ENCODE peak calls at places on chromosomes 1 and 21, in eight cellular contexts. One of them, this sample, is unnamed.

GRCh38 chr1:218571515-218571914 is 226.4 kb downstream of the TGFB2 start:
- DNase-seq in neural progenitor cell: no peak
- DNase-seq in brain microvascular endothelial cell: no peak
- DNase-seq in CD8-positive, alpha-beta memory T cell: no peak
- DNase-seq in body of pancreas: no peak
- DNase-seq in HAP-1: no peak
- DNase-seq in uterus: no peak
- DNase-seq in psoas muscle: no peak
- DNase-seq in this sample: no peak

GRCh38 chr1:109803901-109804331 is 40.2 kb upstream of the EPS8L3 start:
- DNase-seq in neural progenitor cell: no peak
- DNase-seq in brain microvascular endothelial cell: no peak
- DNase-seq in CD8-positive, alpha-beta memory T cell: no peak
- DNase-seq in body of pancreas: no peak
- DNase-seq in HAP-1: no peak
- DNase-seq in uterus: no peak
- DNase-seq in psoas muscle: no peak
- DNase-seq in this sample: peak; percentile 99

GRCh38 chr1:232844791-232845190 is 39.6 kb downstream of the MAP10 start:
- DNase-seq in neural progenitor cell: no peak
- DNase-seq in brain microvascular endothelial cell: peak; percentile 6
- DNase-seq in CD8-positive, alpha-beta memory T cell: no peak
- DNase-seq in body of pancreas: no peak
- DNase-seq in HAP-1: no peak
- DNase-seq in uterus: no peak
- DNase-seq in psoas muscle: no peak
- DNase-seq in this sample: peak; percentile 26

GRCh38 chr1:209823143-209824041 is 4.4 kb upstream of the UTP25 start:
- DNase-seq in neural progenitor cell: peak; percentile 52
- DNase-seq in brain microvascular endothelial cell: peak; percentile 63
- DNase-seq in CD8-positive, alpha-beta memory T cell: peak; percentile 35
- DNase-seq in body of pancreas: no peak
- DNase-seq in HAP-1: peak; percentile 38
- DNase-seq in uterus: no peak
- DNase-seq in psoas muscle: no peak
- DNase-seq in this sample: no peak

GRCh38 chr1:8866792-8867415 is 11.6 kb downstream of the ENO1 start:
- DNase-seq in neural progenitor cell: no peak
- DNase-seq in brain microvascular endothelial cell: no peak
- DNase-seq in CD8-positive, alpha-beta memory T cell: no peak
- DNase-seq in body of pancreas: no peak
- DNase-seq in HAP-1: no peak
- DNase-seq in uterus: no peak
- DNase-seq in psoas muscle: no peak
- DNase-seq in this sample: no peak

GRCh38 chr21:44094832-44095231 is 12.4 kb upstream of the PWP2 start:
- DNase-seq in neural progenitor cell: no peak
- DNase-seq in brain microvascular endothelial cell: no peak
- DNase-seq in CD8-positive, alpha-beta memory T cell: no peak
- DNase-seq in body of pancreas: no peak
- DNase-seq in HAP-1: no peak
- DNase-seq in uterus: no peak
- DNase-seq in psoas muscle: no peak
- DNase-seq in this sample: no peak

GRCh38 chr1:206979379-206980043 is 9.3 kb upstream of the FCAMR start:
- DNase-seq in neural progenitor cell: peak; percentile 56
- DNase-seq in brain microvascular endothelial cell: peak; percentile 5
- DNase-seq in CD8-positive, alpha-beta memory T cell: no peak
- DNase-seq in body of pancreas: peak; percentile 13
- DNase-seq in HAP-1: peak; percentile 36
- DNase-seq in uterus: no peak
- DNase-seq in psoas muscle: no peak
- DNase-seq in this sample: no peak

GRCh38 chr1:162040657-162041056 is 17.0 kb upstream of the OLFML2B start:
- DNase-seq in neural progenitor cell: peak; percentile 53
- DNase-seq in brain microvascular endothelial cell: no peak
- DNase-seq in CD8-positive, alpha-beta memory T cell: no peak
- DNase-seq in body of pancreas: no peak
- DNase-seq in HAP-1: no peak
- DNase-seq in uterus: no peak
- DNase-seq in psoas muscle: no peak
- DNase-seq in this sample: no peak

GRCh38 chr1:103496014-103496635 is 29.4 kb upstream of the RNPC3 start:
- DNase-seq in neural progenitor cell: no peak
- DNase-seq in brain microvascular endothelial cell: no peak
- DNase-seq in CD8-positive, alpha-beta memory T cell: no peak
- DNase-seq in body of pancreas: no peak
- DNase-seq in HAP-1: no peak
- DNase-seq in uterus: no peak
- DNase-seq in psoas muscle: no peak
- DNase-seq in this sample: no peak

GRCh38 chr1:162631546-162632233 is 574 bp upstream of the DDR2 start:
- DNase-seq in neural progenitor cell: no peak
- DNase-seq in brain microvascular endothelial cell: peak; percentile 75
- DNase-seq in CD8-positive, alpha-beta memory T cell: no peak
- DNase-seq in body of pancreas: no peak
- DNase-seq in HAP-1: no peak
- DNase-seq in uterus: peak; percentile 51
- DNase-seq in psoas muscle: peak; percentile 28
- DNase-seq in this sample: peak; percentile 64

GRCh38 chr1:100927276-100927675 is 31.4 kb downstream of the SLC30A7 start:
- DNase-seq in neural progenitor cell: no peak
- DNase-seq in brain microvascular endothelial cell: no peak
- DNase-seq in CD8-positive, alpha-beta memory T cell: peak; percentile 76
- DNase-seq in body of pancreas: no peak
- DNase-seq in HAP-1: no peak
- DNase-seq in uterus: no peak
- DNase-seq in psoas muscle: no peak
- DNase-seq in this sample: no peak

GRCh38 chr1:206828765-206829164 is 36.7 kb upstream of the IL20 start:
- DNase-seq in neural progenitor cell: no peak
- DNase-seq in brain microvascular endothelial cell: no peak
- DNase-seq in CD8-positive, alpha-beta memory T cell: no peak
- DNase-seq in body of pancreas: no peak
- DNase-seq in HAP-1: no peak
- DNase-seq in uterus: no peak
- DNase-seq in psoas muscle: no peak
- DNase-seq in this sample: no peak

GRCh38 chr1:37478890-37479254 is 4.5 kb downstream of the ZC3H12A start:
- DNase-seq in neural progenitor cell: no peak
- DNase-seq in brain microvascular endothelial cell: no peak
- DNase-seq in CD8-positive, alpha-beta memory T cell: peak; percentile 68
- DNase-seq in body of pancreas: no peak
- DNase-seq in HAP-1: no peak
- DNase-seq in uterus: no peak
- DNase-seq in psoas muscle: peak; percentile 12
- DNase-seq in this sample: no peak

GRCh38 chr1:37481289-37482003 is 7.1 kb downstream of the ZC3H12A start:
- DNase-seq in neural progenitor cell: no peak
- DNase-seq in brain microvascular endothelial cell: no peak
- DNase-seq in CD8-positive, alpha-beta memory T cell: peak; percentile 18
- DNase-seq in body of pancreas: no peak
- DNase-seq in HAP-1: no peak
- DNase-seq in uterus: no peak
- DNase-seq in psoas muscle: peak; percentile 17
- DNase-seq in this sample: no peak

GRCh38 chr1:37479255-37480124 is 5.1 kb downstream of the ZC3H12A start:
- DNase-seq in neural progenitor cell: no peak
- DNase-seq in brain microvascular endothelial cell: peak; percentile 88
- DNase-seq in CD8-positive, alpha-beta memory T cell: peak; percentile 84
- DNase-seq in body of pancreas: peak; percentile 92
- DNase-seq in HAP-1: no peak
- DNase-seq in uterus: peak; percentile 87
- DNase-seq in psoas muscle: peak; percentile 92
- DNase-seq in this sample: peak; percentile 90

GRCh38 chr1:37480581-37481288 is 6.4 kb downstream of the ZC3H12A start:
- DNase-seq in neural progenitor cell: no peak
- DNase-seq in brain microvascular endothelial cell: no peak
- DNase-seq in CD8-positive, alpha-beta memory T cell: no peak
- DNase-seq in body of pancreas: no peak
- DNase-seq in HAP-1: no peak
- DNase-seq in uterus: no peak
- DNase-seq in psoas muscle: no peak
- DNase-seq in this sample: no peak

DNA sequence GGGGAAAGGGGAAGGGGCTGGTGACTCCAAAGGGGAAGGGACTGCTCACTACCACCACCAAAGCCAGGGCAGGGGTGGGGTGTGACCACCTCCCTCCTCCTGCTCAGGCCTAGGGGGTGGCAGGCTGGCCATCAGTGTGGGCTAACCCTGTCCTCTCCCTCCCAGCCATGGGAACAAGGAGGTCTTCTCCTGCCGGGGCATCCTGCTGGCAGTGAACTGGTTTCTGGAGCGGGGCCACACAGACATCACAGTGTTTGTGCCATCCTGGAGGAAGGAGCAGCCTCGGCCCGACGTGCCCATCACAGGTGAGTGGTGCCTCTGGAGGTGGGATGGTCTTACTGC is 5.7 kb downstream of the ZC3H12A start:
- DNase-seq in neural progenitor cell: no peak
- DNase-seq in brain microvascular endothelial cell: no peak
- DNase-seq in CD8-positive, alpha-beta memory T cell: no peak
- DNase-seq in body of pancreas: no peak
- DNase-seq in HAP-1: no peak
- DNase-seq in uterus: no peak
- DNase-seq in psoas muscle: peak; percentile 26
- DNase-seq in this sample: no peak
- H3K36me3 ChIP-seq in neural progenitor cell: no peaks in the 10 kb centered on the region
- H3K36me3 ChIP-seq in brain microvascular endothelial cell: peaks cover 81% of the 10 kb centered on the region
- H3K36me3 ChIP-seq in CD8-positive, alpha-beta memory T cell: peaks cover 57% of the 10 kb centered on the region
- H3K36me3 ChIP-seq in body of pancreas: peaks cover 21% of the 10 kb centered on the region
- H3K36me3 ChIP-seq in HAP-1: peaks cover 78% of the 10 kb centered on the region
- H3K36me3 ChIP-seq in uterus: no peaks in the 10 kb centered on the region
- H3K36me3 ChIP-seq in psoas muscle: peaks cover 9% of the 10 kb centered on the region
- H3K36me3 ChIP-seq in this sample: peaks cover 60% of the 10 kb centered on the region

DNA sequence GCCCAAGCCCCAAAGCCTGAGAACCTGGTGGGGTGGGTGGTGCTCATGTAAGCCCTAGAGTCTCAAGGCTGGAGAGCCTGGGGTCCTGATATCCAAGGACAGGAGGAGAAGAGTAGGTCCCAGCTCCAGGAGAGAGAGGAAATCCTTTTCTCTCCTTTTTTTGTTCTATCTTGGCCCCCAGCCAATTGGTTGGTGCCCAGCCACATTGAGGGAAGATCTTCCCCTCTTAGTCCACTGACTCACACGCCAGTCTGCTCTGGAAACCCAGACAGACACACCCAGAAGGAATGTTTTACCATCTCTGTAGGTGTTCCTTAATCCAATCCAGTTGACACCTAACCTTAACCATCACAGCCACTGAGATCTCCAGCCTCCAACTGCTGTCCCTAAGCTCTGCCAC is 16.2 kb upstream of the LIN9 start:
- DNase-seq in neural progenitor cell: no peak
- DNase-seq in brain microvascular endothelial cell: no peak
- DNase-seq in CD8-positive, alpha-beta memory T cell: no peak
- DNase-seq in body of pancreas: no peak
- DNase-seq in HAP-1: no peak
- DNase-seq in uterus: no peak
- DNase-seq in psoas muscle: no peak
- DNase-seq in this sample: peak; percentile 46
- H3K4me3 ChIP-seq in neural progenitor cell: no peak overlapping the region
- H3K4me3 ChIP-seq in brain microvascular endothelial cell: no peak overlapping the region
- H3K4me3 ChIP-seq in CD8-positive, alpha-beta memory T cell: no peak overlapping the region
- H3K4me3 ChIP-seq in body of pancreas: no peak overlapping the region
- H3K4me3 ChIP-seq in HAP-1: no peak overlapping the region
- H3K4me3 ChIP-seq in uterus: no peak overlapping the region
- H3K4me3 ChIP-seq in psoas muscle: no peak overlapping the region
- H3K4me3 ChIP-seq in this sample: no peak overlapping the region

GRCh38 chr21:46212721-46213484 is 15.7 kb downstream of the LSS start:
- DNase-seq in neural progenitor cell: no peak
- DNase-seq in brain microvascular endothelial cell: no peak
- DNase-seq in CD8-positive, alpha-beta memory T cell: no peak
- DNase-seq in body of pancreas: no peak
- DNase-seq in HAP-1: no peak
- DNase-seq in uterus: peak; percentile 8
- DNase-seq in psoas muscle: no peak
- DNase-seq in this sample: no peak
- H3K36me3 ChIP-seq in neural progenitor cell: no peaks in the 10 kb centered on the region
- H3K36me3 ChIP-seq in brain microvascular endothelial cell: peaks cover 56% of the 10 kb centered on the region
- H3K36me3 ChIP-seq in CD8-positive, alpha-beta memory T cell: no peaks in the 10 kb centered on the region
- H3K36me3 ChIP-seq in body of pancreas: peaks cover 8% of the 10 kb centered on the region
- H3K36me3 ChIP-seq in HAP-1: peaks cover 32% of the 10 kb centered on the region
- H3K36me3 ChIP-seq in uterus: no peaks in the 10 kb centered on the region
- H3K36me3 ChIP-seq in psoas muscle: no peaks in the 10 kb centered on the region
- H3K36me3 ChIP-seq in this sample: peaks cover 23% of the 10 kb centered on the region

GRCh38 chr1:226937940-226938725 is 2.0 kb upstream of the COQ8A start:
- DNase-seq in neural progenitor cell: no peak
- DNase-seq in brain microvascular endothelial cell: no peak
- DNase-seq in CD8-positive, alpha-beta memory T cell: no peak
- DNase-seq in body of pancreas: no peak
- DNase-seq in HAP-1: no peak
- DNase-seq in uterus: no peak
- DNase-seq in psoas muscle: no peak
- DNase-seq in this sample: no peak
- H3K4me3 ChIP-seq in neural progenitor cell: no peak overlapping the region
- H3K4me3 ChIP-seq in brain microvascular endothelial cell: no peak overlapping the region
- H3K4me3 ChIP-seq in CD8-positive, alpha-beta memory T cell: peak overlapping the region; percentile 75
- H3K4me3 ChIP-seq in body of pancreas: no peak overlapping the region
- H3K4me3 ChIP-seq in HAP-1: no peak overlapping the region
- H3K4me3 ChIP-seq in uterus: no peak overlapping the region
- H3K4me3 ChIP-seq in psoas muscle: peak overlapping the region; percentile 79
- H3K4me3 ChIP-seq in this sample: no peak overlapping the region

GRCh38 chr1:10648689-10649483 is 147.6 kb downstream of the CASZ1 start:
- DNase-seq in neural progenitor cell: peak; percentile 68
- DNase-seq in brain microvascular endothelial cell: no peak
- DNase-seq in CD8-positive, alpha-beta memory T cell: no peak
- DNase-seq in body of pancreas: no peak
- DNase-seq in HAP-1: no peak
- DNase-seq in uterus: no peak
- DNase-seq in psoas muscle: no peak
- DNase-seq in this sample: no peak
- H3K36me3 ChIP-seq in neural progenitor cell: no peaks in the 10 kb centered on the region
- H3K36me3 ChIP-seq in brain microvascular endothelial cell: no peaks in the 10 kb centered on the region
- H3K36me3 ChIP-seq in CD8-positive, alpha-beta memory T cell: no peaks in the 10 kb centered on the region
- H3K36me3 ChIP-seq in body of pancreas: peaks cover 14% of the 10 kb centered on the region
- H3K36me3 ChIP-seq in HAP-1: no peaks in the 10 kb centered on the region
- H3K36me3 ChIP-seq in uterus: no peaks in the 10 kb centered on the region
- H3K36me3 ChIP-seq in psoas muscle: no peaks in the 10 kb centered on the region
- H3K36me3 ChIP-seq in this sample: no peaks in the 10 kb centered on the region

DNA sequence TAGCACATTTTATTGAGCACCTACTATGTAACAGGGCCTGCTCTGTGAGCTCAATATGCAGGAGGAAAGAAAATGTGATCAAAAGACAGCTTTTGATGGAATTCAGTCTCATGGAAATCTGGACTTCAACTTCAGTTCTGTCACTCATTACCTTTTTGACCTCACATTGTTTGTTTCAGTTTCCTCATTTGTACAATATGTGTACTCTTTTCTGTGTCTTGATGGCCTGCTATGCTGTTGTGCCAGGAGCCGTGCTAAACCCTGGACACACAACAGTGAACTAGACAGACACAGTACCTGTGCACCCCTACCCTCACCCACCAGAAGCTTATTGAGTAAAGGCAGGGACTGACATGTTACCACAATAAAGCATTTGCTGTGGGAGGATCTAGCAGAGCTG is 162.9 kb upstream of the FGGY start:
- DNase-seq in neural progenitor cell: no peak
- DNase-seq in brain microvascular endothelial cell: no peak
- DNase-seq in CD8-positive, alpha-beta memory T cell: no peak
- DNase-seq in body of pancreas: no peak
- DNase-seq in HAP-1: no peak
- DNase-seq in uterus: no peak
- DNase-seq in psoas muscle: no peak
- DNase-seq in this sample: no peak
- H3K4me3 ChIP-seq in neural progenitor cell: no peak overlapping the region
- H3K4me3 ChIP-seq in brain microvascular endothelial cell: no peak overlapping the region
- H3K4me3 ChIP-seq in CD8-positive, alpha-beta memory T cell: no peak overlapping the region
- H3K4me3 ChIP-seq in body of pancreas: no peak overlapping the region
- H3K4me3 ChIP-seq in HAP-1: no peak overlapping the region
- H3K4me3 ChIP-seq in uterus: no peak overlapping the region
- H3K4me3 ChIP-seq in psoas muscle: no peak overlapping the region
- H3K4me3 ChIP-seq in this sample: no peak overlapping the region

GRCh38 chr1:74763714-74764301 is 30.9 kb downstream of the TYW3 start:
- DNase-seq in neural progenitor cell: no peak
- DNase-seq in brain microvascular endothelial cell: no peak
- DNase-seq in CD8-positive, alpha-beta memory T cell: no peak
- DNase-seq in body of pancreas: no peak
- DNase-seq in HAP-1: no peak
- DNase-seq in uterus: no peak
- DNase-seq in psoas muscle: no peak
- DNase-seq in this sample: no peak
- H3K36me3 ChIP-seq in neural progenitor cell: no peaks in the 10 kb centered on the region
- H3K36me3 ChIP-seq in brain microvascular endothelial cell: peaks cover 4% of the 10 kb centered on the region
- H3K36me3 ChIP-seq in CD8-positive, alpha-beta memory T cell: peaks cover 6% of the 10 kb centered on the region
- H3K36me3 ChIP-seq in body of pancreas: peaks cover 5% of the 10 kb centered on the region
- H3K36me3 ChIP-seq in HAP-1: peaks cover 3% of the 10 kb centered on the region
- H3K36me3 ChIP-seq in uterus: no peaks in the 10 kb centered on the region
- H3K36me3 ChIP-seq in psoas muscle: no peaks in the 10 kb centered on the region
- H3K36me3 ChIP-seq in this sample: peaks cover 25% of the 10 kb centered on the region